ENCODE peak calls at places on chromosomes 4 and X, in nine cellular contexts. Z is vagina, G is IMR-90, D is lower leg skin, C is gastrocnemius medialis, K is heart left ventricle, S is testis, B is uterus, T is A549. Y is an unnamed sample.

GRCh38 chrX:11437642-11438379 is 144.6 kb downstream of the AMELX start:
- DNase-seq in C (no peak), D (no peak), G (peak), T (no peak), K (peak), S (no peak), B (no peak), Z (no peak), Y (no peak)

GRCh38 chrX:137565318-137565904 is 516 bp upstream of the ZIC3 start:
- DNase-seq in D (no peak), K (no peak), B (no peak), Z (no peak), T (no peak), C (no peak), S (no peak), G (no peak), Y (no peak)

GRCh38 chr4:168449740-168450442 is 30.4 kb downstream of the DDX60L start:
- DNase-seq in C (peak), Z (no peak), B (peak), G (peak), D (peak), T (no peak), S (no peak), K (peak), Y (peak)

GRCh38 chr4:70670332-70671014 is 4.2 kb upstream of the JCHAIN start:
- DNase-seq in K (no peak), D (no peak), G (peak), S (no peak), Z (no peak), T (no peak), B (no peak), C (no peak), Y (no peak)

GRCh38 chr4:83889802-83890201 is 353.9 kb downstream of the GPAT3 start:
- DNase-seq in K (no peak), D (no peak), C (no peak), B (no peak), G (peak), T (peak), Z (no peak), S (no peak), Y (no peak)

GRCh38 chr4:180560896-180561295 is 1682.3 kb upstream of the TENM3 start:
- DNase-seq in C (no peak), Z (no peak), D (no peak), S (no peak), G (peak), K (no peak), T (no peak), B (no peak), Y (no peak)

GRCh38 chr4:142846105-142846728 is at the start of gene INPP4B:
- DNase-seq in G (peak), B (peak), C (peak), K (peak), S (peak), D (peak), T (no peak), Z (no peak), Y (peak)

GRCh38 chrX:48498374-48498809 is 10.4 kb upstream of the PORCN start:
- DNase-seq in C (no peak), S (no peak), Z (no peak), T (no peak), K (no peak), D (no peak), B (no peak), G (peak), Y (no peak)

GRCh38 chr4:82784615-82785247 is 13.9 kb downstream of the SCD5 start:
- DNase-seq in T (no peak), B (no peak), C (no peak), D (no peak), K (no peak), S (no peak), G (peak), Z (peak), Y (no peak)

GRCh38 chr4:21276046-21276445 is 575.8 kb downstream of the PACRGL start:
- DNase-seq in D (no peak), C (no peak), T (no peak), K (no peak), Z (no peak), S (no peak), G (no peak), B (no peak), Y (no peak)

GRCh38 chrX:13855689-13856425 is 39.0 kb upstream of the GPM6B start:
- DNase-seq in G (no peak), D (no peak), T (no peak), K (no peak), S (no peak), Z (no peak), B (no peak), C (no peak), Y (no peak)

GRCh38 chrX:2705461-2705860 is 14.4 kb downstream of the CD99 start:
- DNase-seq in G (no peak), Z (no peak), C (peak), T (no peak), S (no peak), K (no peak), B (no peak), D (no peak), Y (no peak)

GRCh38 chr4:165131247-165131832 is 18.7 kb upstream of the TMEM192 start:
- DNase-seq in T (peak), B (peak), S (peak), G (peak), K (no peak), Z (no peak), C (no peak), D (peak), Y (peak)

GRCh38 chr4:164136181-164136616 is 617.7 kb upstream of the SMIM31 start:
- DNase-seq in G (peak), D (no peak), S (no peak), T (no peak), B (no peak), C (no peak), K (no peak), Z (no peak), Y (peak)

GRCh38 chr4:57113870-57114269 is 3.7 kb upstream of the IGFBP7 start:
- DNase-seq in G (no peak), Z (no peak), T (no peak), K (no peak), S (no peak), B (no peak), C (no peak), D (no peak), Y (no peak)

GRCh38 chr4:57109530-57109846 is 697 bp downstream of the IGFBP7 start:
- DNase-seq in C (no peak), S (no peak), G (no peak), D (no peak), B (no peak), T (no peak), Z (no peak), K (no peak), Y (no peak)

GRCh38 chr4:57114973-57115372 is 4.8 kb upstream of the IGFBP7 start:
- DNase-seq in G (peak), K (no peak), C (no peak), B (no peak), T (no peak), Z (no peak), S (no peak), D (no peak), Y (no peak)

GRCh38 chr4:57109847-57110634 is at the start of gene IGFBP7:
- DNase-seq in Z (no peak), C (no peak), S (peak), K (peak), T (no peak), D (peak), G (no peak), B (peak), Y (peak)

DNA sequence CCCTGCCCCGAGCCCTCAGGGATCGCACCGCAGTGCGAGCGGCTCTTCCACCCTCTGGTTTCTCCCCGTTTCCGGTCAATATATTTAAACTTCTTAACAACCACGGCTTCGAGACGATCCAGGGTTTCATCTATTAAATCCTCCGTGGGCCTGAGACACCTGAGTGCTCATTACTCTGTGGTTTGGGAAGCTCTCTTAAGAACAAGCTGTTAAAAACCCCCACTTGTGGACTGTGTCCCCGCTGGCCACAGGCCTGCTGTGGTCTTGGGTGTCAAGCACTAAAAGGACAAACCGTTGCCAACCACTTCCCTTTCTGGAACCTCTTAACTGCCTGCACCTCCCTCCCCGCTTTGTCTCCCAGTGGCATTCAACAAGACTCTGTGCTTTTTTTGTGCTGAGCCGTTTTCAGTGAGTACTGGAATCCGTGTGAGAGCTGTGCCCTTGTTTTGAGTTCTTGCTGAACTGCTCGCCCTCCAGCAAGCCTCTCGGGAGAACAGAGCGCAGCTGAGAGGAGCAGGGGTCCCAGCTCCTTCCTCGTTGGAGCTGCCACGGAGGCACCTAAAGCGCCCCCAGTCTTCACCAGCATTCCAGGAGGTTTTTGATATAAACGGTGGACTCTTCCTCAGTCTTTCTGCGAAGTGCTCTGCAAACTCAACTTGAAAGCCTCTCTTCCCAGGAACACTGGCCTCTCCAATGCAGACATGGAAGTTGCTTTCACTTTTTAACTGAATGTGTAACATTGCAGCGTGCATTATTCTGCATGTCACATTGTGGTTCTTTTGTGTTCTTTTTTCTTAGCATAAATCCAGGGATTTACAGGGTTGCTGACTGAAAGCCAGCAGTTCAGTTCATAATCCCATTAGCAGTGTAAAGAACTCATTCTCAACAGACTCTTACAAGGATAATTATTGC is 706 bp upstream of the IGFBP7 start:
- DNase-seq in T (no peak), C (no peak), G (peak), K (peak), B (peak), D (peak), S (peak), Z (no peak), Y (peak)
- TF ChIP-seq POLR2A in T (no peak), C (no peak), G (no peak), K (no peak), B (no peak), D (no peak), S (no peak), Z (no peak), Y (no peak)

DNA sequence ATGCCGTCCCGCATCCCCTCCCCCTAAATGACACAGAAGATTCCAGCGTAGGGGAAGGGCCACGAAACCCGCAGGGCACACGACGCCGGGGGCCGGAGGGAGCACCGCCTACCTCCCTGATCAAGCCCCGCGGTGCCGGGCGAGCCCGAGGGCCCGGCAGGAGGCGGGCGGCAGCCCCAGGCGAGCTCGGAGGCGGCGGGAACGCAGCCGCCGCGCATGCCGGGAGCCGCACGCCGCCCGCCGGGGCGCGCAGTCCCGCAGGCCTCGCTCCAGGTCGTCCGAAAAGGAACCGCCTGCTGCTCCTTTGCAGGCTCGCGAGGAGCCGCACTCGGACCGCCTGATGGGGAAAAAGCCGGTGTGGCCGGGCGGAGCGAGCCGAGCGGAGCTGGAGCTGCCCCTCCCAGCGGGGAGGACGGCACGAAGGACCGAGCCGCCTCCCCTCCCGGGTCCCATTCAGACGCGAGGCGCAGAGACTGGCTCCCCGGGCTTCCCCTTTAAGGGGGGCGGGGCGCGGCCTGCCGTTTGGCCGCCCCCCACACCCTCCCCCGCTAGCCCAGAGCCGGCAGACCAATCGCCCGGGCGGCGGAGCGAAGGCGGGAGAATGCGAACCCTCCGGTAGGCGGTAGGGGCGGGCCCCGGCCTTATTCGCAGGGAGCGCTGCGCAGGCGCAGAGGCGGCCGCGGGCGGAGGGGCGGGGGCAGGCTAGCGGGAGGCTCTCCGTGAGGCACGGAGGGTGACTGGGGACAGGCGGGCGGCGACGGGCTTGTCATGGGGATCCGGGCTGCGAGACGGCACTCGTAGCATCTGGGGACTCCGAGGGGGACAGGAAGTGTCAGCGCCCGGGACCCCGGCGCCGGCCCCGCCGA is 561 bp upstream of the ING2 start:
- DNase-seq in D (peak), S (peak), Z (peak), B (peak), K (peak), C (peak), T (peak), G (peak), Y (peak)
- TF ChIP-seq POLR2A in D (no peak), S (peak), Z (no peak), B (peak), K (peak), C (peak), T (peak), G (peak), Y (peak)

GRCh38 chr4:98687876-98688275 is 29.5 kb upstream of the TSPAN5 start:
- DNase-seq in D (no peak), B (no peak), S (no peak), K (no peak), C (no peak), Z (no peak), G (no peak), T (no peak), Y (peak)

GRCh38 chr4:98688416-98689290 is 30.2 kb upstream of the TSPAN5 start:
- DNase-seq in T (peak), G (peak), Z (no peak), D (no peak), B (no peak), K (no peak), C (no peak), S (no peak), Y (peak)

GRCh38 chr4:98692411-98692810 is 34.0 kb upstream of the TSPAN5 start:
- DNase-seq in C (no peak), D (no peak), Z (no peak), K (no peak), G (no peak), S (no peak), T (no peak), B (no peak), Y (no peak)

GRCh38 chr4:98691588-98691987 is 33.2 kb upstream of the TSPAN5 start:
- DNase-seq in B (no peak), G (no peak), Z (no peak), T (no peak), D (no peak), S (no peak), C (no peak), K (no peak), Y (no peak)

DNA sequence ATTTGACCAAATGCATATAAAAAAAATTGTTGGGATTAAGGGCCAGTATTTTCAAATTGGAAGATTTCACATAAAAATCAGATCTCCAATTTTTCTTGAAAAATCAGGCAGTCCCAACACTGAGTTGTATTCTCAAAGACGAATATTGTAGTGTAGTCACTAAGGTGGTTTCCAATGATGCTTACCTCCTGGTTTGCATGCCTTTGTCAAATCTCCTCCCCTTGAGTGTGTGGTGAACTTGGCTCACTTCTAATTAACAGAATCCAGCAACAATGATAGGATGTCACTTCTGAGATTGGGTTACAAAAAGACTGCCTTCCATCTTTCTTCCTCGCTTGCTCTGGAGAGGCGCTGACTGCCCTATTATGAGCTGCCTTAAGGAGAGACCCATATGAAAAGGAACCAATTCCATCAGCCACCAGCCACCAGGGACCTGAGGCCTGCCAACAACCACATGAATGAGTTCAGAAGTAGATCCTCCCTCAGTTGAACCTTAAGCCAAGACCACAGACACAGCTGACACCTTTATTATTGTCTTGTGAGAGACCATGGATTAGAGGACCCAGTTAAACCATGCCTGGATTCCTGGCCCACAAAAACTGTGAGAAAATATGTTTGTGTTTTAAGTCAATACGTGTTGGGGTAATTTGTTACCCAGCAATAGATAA is 31.2 kb upstream of the TSPAN5 start:
- DNase-seq in T (no peak), K (no peak), C (no peak), G (no peak), S (no peak), Z (no peak), B (no peak), D (no peak), Y (no peak)
- TF ChIP-seq POLR2A in T (no peak), K (no peak), C (no peak), G (no peak), S (no peak), Z (no peak), B (no peak), D (no peak), Y (no peak)

DNA sequence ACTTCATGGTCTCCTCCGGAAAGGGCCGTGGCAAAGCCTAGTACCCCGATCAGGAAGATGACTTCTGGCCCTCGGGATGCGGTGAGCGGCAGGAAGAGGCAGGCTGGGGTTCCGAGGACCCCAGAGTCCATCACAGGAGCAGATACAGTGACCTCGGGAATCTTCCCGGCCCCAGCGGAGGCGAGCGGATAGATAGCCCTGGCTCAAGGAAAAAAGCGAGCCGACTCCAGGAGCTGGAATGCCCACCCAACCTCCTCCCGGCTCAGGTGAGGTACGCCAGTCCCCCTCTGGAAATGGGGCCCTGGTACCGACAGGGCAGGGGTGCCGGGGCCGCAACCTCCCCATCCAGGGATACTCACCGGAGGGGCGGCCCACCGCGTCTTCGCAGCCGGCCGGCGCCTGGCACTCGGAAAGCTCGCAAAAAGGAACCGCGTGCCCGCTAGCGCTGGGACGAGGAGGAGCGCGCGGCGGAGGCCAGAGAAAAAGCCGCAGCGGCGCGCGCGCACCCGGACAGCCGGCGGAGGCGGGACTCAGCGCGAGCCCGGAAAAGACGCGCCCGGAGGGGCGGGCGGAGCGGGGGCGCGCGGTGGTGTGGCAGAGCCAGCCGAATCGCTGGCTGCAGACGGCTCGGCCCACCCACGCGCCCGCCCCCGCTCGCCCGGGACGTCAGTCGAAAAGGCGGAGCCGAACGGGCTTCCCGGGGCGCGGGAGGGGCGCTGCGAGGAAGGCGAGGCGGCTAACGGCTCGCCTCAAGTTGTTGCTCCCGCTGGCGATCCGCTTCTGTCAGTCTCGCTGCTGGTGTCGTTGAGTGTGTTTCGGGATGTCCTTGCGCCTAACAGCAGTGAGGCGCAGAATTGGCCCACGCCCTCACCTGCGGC is at the start of gene ACSL4:
- DNase-seq in D (peak), T (peak), B (peak), S (peak), C (peak), K (peak), Z (peak), G (peak), Y (peak)
- TF ChIP-seq POLR2A in D (no peak), T (no peak), B (peak), S (no peak), C (peak), K (peak), Z (no peak), G (peak), Y (peak)

DNA sequence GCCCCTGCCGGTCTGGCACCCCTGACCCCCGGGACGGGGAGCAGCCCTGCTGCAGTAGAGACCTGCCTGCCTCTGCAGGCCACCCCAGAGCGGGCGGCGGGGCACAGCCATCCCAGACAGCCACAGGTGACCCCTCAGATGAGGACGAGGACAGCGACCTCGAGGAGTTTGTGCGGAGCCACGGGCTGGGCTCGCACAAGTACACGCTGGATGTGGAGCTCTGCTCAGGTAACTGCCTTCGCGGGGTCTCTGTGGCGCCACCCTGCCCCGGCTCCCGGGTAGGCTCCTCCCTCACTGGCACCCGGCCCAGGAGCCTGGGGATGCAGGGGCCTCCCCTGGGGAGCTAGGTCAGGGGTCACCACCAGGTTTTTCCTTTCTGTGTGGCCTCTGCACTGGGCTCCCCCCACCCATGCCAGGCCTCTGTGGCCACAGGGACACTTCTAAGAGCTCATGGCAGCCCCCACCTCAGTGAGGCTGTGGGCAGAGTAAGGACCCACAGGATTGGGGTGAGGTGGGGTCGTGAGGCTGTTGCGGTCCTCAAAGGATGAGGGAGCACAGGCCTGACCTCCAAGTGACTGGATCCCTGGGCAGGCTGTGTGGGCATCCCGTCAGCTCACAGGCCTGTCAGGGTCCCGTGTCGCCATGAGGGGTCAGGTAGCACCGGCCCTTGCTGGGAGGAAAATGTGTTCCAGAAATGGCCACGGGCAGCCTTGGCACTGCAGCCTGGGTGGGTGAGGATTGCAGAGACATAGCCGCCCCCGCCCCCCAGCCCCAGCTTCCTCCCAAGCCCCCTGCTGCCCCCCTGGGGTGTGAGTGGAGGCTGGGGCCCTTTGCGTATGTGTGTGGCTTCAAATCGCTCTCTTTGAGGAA is 6.4 kb downstream of the UVSSA start:
- DNase-seq in T (no peak), K (no peak), S (no peak), B (no peak), D (no peak), G (no peak), Z (no peak), C (no peak), Y (no peak)
- TF ChIP-seq POLR2A in T (no peak), K (no peak), S (no peak), B (no peak), D (no peak), G (no peak), Z (no peak), C (no peak), Y (no peak)

GRCh38 chr4:110196871-110197420 is 1.5 kb downstream of the ELOVL6 start:
- DNase-seq in Z (no peak), G (peak), D (peak), C (peak), T (peak), S (peak), B (peak), K (no peak), Y (peak)
- TF ChIP-seq POLR2A in Z (no peak), G (no peak), D (no peak), C (no peak), T (peak), S (no peak), B (no peak), K (no peak), Y (no peak)